ENCODE peak calls at places on chromosomes 1 and 21, in seven cellular contexts. Q, O, B, S, W, M and Z are unnamed samples.

GRCh38 chr1:40036574-40036973 is 4.0 kb upstream of the CAP1 start:
- DNase-seq in S (peak; percentile 37), Q (no peak), M (no peak), B (no peak), O (peak; percentile 91), W (no peak), Z (peak; percentile 35)

GRCh38 chr1:37676281-37677243 is 15.8 kb upstream of the CDCA8 start:
- DNase-seq in Q (no peak), S (no peak), B (no peak), O (no peak), M (no peak), W (no peak), Z (no peak)

GRCh38 chr1:15994590-15995351 is 9.3 kb upstream of the SRARP start:
- DNase-seq in B (no peak), W (peak; percentile 60), Q (peak; percentile 64), O (peak; percentile 77), S (peak; percentile 71), M (peak; percentile 56), Z (peak; percentile 64)

GRCh38 chr21:21384977-21385376 is 386.8 kb downstream of the NCAM2 start:
- DNase-seq in W (no peak), Q (no peak), B (no peak), M (no peak), O (no peak), S (no peak), Z (no peak)

GRCh38 chr1:9406111-9406510 is 113.4 kb downstream of the SPSB1 start:
- DNase-seq in O (no peak), S (no peak), B (no peak), M (no peak), Q (no peak), W (no peak), Z (no peak)

GRCh38 chr1:245051349-245052221 is 103.2 kb upstream of the KIF26B start:
- DNase-seq in B (peak; percentile 52), W (no peak), O (peak; percentile 93), Q (no peak), M (no peak), S (no peak), Z (peak; percentile 98)

GRCh38 chr1:28506907-28507246 is 1.0 kb downstream of the RCC1 start:
- DNase-seq in S (no peak), W (no peak), B (no peak), O (no peak), Q (no peak), M (no peak), Z (peak; percentile 33)

GRCh38 chr1:204341380-204341779 is 18.3 kb downstream of the PLEKHA6 start:
- DNase-seq in S (no peak), M (peak; percentile 16), B (no peak), O (no peak), W (no peak), Q (no peak), Z (no peak)

GRCh38 chr1:200359610-200360163 is 50.1 kb downstream of the ZNF281 start:
- DNase-seq in W (no peak), S (no peak), O (no peak), B (no peak), Q (no peak), M (no peak), Z (peak; percentile 35)

GRCh38 chr1:32619701-32620485 is 30.5 kb downstream of the ZBTB8OS start:
- DNase-seq in S (peak; percentile 45), M (peak; percentile 11), B (no peak), O (no peak), Q (no peak), W (no peak), Z (no peak)

GRCh38 chr1:243535014-243535413 is 279.2 kb downstream of the SDCCAG8 start:
- DNase-seq in Q (no peak), O (no peak), M (no peak), S (no peak), B (no peak), W (no peak), Z (no peak)

GRCh38 chr1:178953034-178953433 is 72.7 kb upstream of the FAM20B start:
- DNase-seq in M (no peak), O (no peak), B (no peak), S (no peak), W (no peak), Q (no peak), Z (no peak)

GRCh38 chr1:64839732-64840405 is 95.0 kb downstream of the RAVER2 start:
- DNase-seq in O (no peak), S (no peak), B (no peak), W (no peak), Q (no peak), M (no peak), Z (no peak)

GRCh38 chr1:16913866-16914662 is 7.7 kb upstream of the CROCC start:
- DNase-seq in Q (peak; percentile 73), O (peak; percentile 94), M (peak; percentile 77), W (peak; percentile 84), B (peak; percentile 91), S (peak; percentile 99), Z (peak; percentile 93)

GRCh38 chr21:30329203-30329868 is 8.2 kb downstream of the KRTAP27-1 start:
- DNase-seq in M (no peak), B (no peak), Q (no peak), W (no peak), S (no peak), O (no peak), Z (no peak)

GRCh38 chr1:155256101-155256852 is 994 bp upstream of the ENTREP3 start:
- DNase-seq in W (no peak), B (peak; percentile 48), M (no peak), S (no peak), O (no peak), Q (no peak), Z (no peak)

GRCh38 chr1:155253797-155254196 is 1.5 kb downstream of the ENTREP3 start:
- DNase-seq in S (no peak), Q (no peak), O (peak; percentile 34), W (no peak), B (no peak), M (no peak), Z (no peak)

GRCh38 chr1:155254714-155255242 is 505 bp downstream of the ENTREP3 start:
- DNase-seq in O (no peak), S (peak; percentile 31), Q (no peak), W (no peak), M (no peak), B (peak; percentile 50), Z (no peak)

GRCh38 chr1:155254228-155254713 is 1.0 kb downstream of the ENTREP3 start:
- DNase-seq in B (no peak), O (no peak), M (no peak), Q (no peak), W (no peak), S (no peak), Z (no peak)

GRCh38 chr1:155255243-155256100 is at the start of gene ENTREP3:
- DNase-seq in W (no peak), M (peak; percentile 63), Q (peak; percentile 91), B (peak; percentile 96), O (peak; percentile 92), S (peak; percentile 90), Z (peak; percentile 83)
- TF ChIP-seq POLR2A in W (no peak), M (peak; percentile 83), Q (peak; percentile 63), B (no peak), O (peak; percentile 61), S (peak; percentile 86), Z (peak; percentile 54)

GRCh38 chr21:32812035-32812434 is 40.5 kb upstream of the PAXBP1 start:
- DNase-seq in B (no peak), O (no peak), Q (no peak), M (no peak), W (no peak), S (no peak), Z (no peak)
- TF ChIP-seq MAX in B (no peak), O (no peak), Q (no peak), M (no peak), W (no peak), S (no peak), Z (no peak)

DNA sequence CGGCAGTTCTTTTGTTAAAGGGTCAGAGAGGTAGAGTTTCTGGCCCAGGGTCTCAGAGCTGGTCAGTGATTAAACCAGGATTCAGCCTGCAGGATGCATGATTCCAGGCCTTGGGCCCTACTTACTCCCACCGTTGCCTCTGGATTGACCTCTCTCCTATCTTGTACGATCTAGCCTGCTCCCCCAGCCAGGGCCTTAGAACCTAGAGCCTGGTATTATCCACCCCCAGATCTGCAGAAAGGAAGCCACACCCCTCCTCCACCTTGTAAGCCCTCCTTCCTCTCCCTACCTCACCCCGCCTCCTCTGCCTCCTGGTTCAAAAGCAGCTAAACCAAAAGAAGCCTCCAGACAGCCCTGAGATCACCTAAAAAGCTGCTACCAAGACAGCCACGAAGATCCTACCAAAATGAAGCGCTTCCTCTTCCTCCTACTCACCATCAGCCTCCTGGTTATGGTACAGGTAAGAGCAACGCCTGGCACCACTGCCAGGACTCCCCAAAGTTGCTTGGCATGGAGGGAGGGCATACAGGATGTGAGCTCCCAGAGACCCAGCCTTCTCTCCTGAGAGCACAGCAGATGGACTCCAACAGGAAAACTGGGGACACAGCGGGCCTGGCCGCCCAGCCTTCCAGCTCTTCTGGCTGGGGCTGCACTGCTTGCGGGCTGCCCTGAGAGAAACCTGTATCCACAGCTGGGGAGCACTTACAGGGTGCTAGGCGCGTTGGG is at the start of gene CD52:
- DNase-seq in S (no peak), O (peak; percentile 90), Q (no peak), M (no peak), B (no peak), W (no peak), Z (peak; percentile 62)
- TF ChIP-seq POLR2A in S (no peak), O (peak; percentile 52), Q (no peak), M (no peak), B (no peak), W (no peak), Z (no peak)

GRCh38 chr1:1873186-1873585 is 17.7 kb downstream of the GNB1 start:
- DNase-seq in B (no peak), Q (no peak), O (no peak), M (no peak), W (no peak), S (no peak), Z (no peak)

GRCh38 chr1:1875932-1876331 is 15.0 kb downstream of the GNB1 start:
- DNase-seq in M (no peak), W (no peak), B (no peak), O (no peak), Q (no peak), S (no peak), Z (no peak)

GRCh38 chr1:1877852-1878436 is 12.9 kb downstream of the GNB1 start:
- DNase-seq in Q (no peak), O (no peak), W (no peak), S (no peak), B (no peak), M (no peak), Z (no peak)

GRCh38 chr1:1874901-1875300 is 16.0 kb downstream of the GNB1 start:
- DNase-seq in Q (no peak), M (no peak), W (no peak), B (no peak), S (no peak), O (no peak), Z (no peak)

DNA sequence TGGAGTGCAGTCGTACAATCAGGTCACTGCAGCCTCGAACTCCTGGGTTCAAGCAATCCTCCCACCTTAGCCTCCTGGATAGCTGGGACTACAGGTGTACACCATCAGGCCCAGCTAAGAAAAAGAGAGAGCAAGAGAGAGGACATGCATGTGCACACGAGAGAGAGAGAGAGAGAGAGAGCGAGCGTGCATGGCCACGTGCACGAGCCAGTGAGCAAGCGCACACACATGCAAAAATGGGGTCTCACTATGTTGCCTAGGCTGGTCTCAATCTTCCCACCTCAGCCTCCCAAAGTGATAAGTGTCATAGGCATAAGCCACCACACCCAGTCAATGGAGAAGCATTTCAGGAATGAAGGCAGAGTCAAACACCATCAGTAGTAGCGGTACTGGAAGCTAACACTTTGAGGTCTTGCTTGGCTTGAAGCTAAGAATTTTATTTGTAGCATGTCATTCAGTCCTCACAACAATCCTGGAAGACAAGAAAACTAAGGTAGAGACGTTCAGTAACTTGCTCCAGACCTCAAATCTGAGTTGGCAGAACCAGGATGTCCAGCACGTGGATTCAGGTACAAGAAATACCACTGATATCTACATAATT is 14.5 kb downstream of the GNB1 start:
- DNase-seq in W (no peak), O (no peak), M (no peak), B (no peak), S (no peak), Q (no peak), Z (no peak)
- TF ChIP-seq MAX in W (no peak), O (no peak), M (no peak), B (no peak), S (no peak), Q (no peak), Z (no peak)